ENCODE peak calls at places on chromosome 2, in six cellular contexts. R is astrocyte of the spinal cord; J is activated T-cell treated with anti-CD3 and anti-CD28 coated beads for 1 hour; L is fibroblast of pulmonary artery; N is ureter; B is activated effector memory CD4-positive, alpha-beta T cell treated with Interleukin-2 at 50 U/mL for 16 hours. M is an unnamed sample.

GRCh38 chr2:222688912-222689311 is 17.5 kb downstream of the MOGAT1 start:
- DNase-seq in N (no peak), B (no peak), R (peak), L (peak), J (no peak), M (peak)

GRCh38 chr2:28601612-28602011 is 105.8 kb downstream of the PLB1 start:
- DNase-seq in R (no peak), J (no peak), L (no peak), N (no peak), B (no peak), M (no peak)

GRCh38 chr2:98761267-98761781 is 30.4 kb upstream of the MGAT4A start:
- DNase-seq in B (peak), J (peak), L (peak), N (no peak), R (no peak), M (no peak)

GRCh38 chr2:218029366-218030360 is 26.9 kb upstream of the TNS1 start:
- DNase-seq in J (no peak), L (peak), N (peak), B (no peak), R (no peak), M (no peak)

GRCh38 chr2:48519608-48520007 is 10.3 kb upstream of the STON1 start:
- DNase-seq in R (no peak), J (no peak), N (no peak), L (no peak), B (no peak), M (no peak)

GRCh38 chr2:240174496-240174895 is 34.0 kb upstream of the OTOS start:
- DNase-seq in L (no peak), R (no peak), N (no peak), B (no peak), J (no peak), M (no peak)

GRCh38 chr2:127154985-127155650 is 48.2 kb upstream of the BIN1 start:
- DNase-seq in J (no peak), N (peak), B (no peak), R (peak), L (peak), M (peak)

GRCh38 chr2:71880846-71881610 is 266.6 kb downstream of the CYP26B1 start:
- DNase-seq in J (no peak), R (peak), L (peak), N (no peak), B (no peak), M (peak)

GRCh38 chr2:150974223-150974622 is 287.4 kb downstream of the RBM43 start:
- DNase-seq in N (no peak), L (no peak), R (no peak), J (no peak), B (no peak), M (no peak)

GRCh38 chr2:241018051-241018891 is 19.9 kb downstream of the SNED1 start:
- DNase-seq in L (no peak), N (peak), B (no peak), J (no peak), R (no peak), M (no peak)

GRCh38 chr2:239379641-239380170 is 21.1 kb downstream of the HDAC4 start:
- DNase-seq in B (no peak), R (no peak), N (no peak), L (no peak), J (no peak), M (no peak)

GRCh38 chr2:233513953-233514655 is 52.5 kb downstream of the USP40 start:
- DNase-seq in L (no peak), N (no peak), R (no peak), J (no peak), B (no peak), M (no peak)

GRCh38 chr2:100820346-100821254 is 661 bp downstream of the NPAS2 start:
- DNase-seq in L (no peak), R (no peak), B (no peak), J (no peak), N (no peak), M (peak)

GRCh38 chr2:132479140-132479539 is 62.5 kb downstream of the GPR39 start:
- DNase-seq in J (no peak), B (no peak), N (no peak), R (peak), L (no peak), M (peak)

GRCh38 chr2:207066784-207067460 is 98.8 kb downstream of the KLF7 start:
- DNase-seq in L (no peak), N (no peak), R (no peak), B (no peak), J (no peak), M (no peak)